ENCODE peak calls at places on chromosomes 1 and 21, in nine cellular contexts. H is AG08396; F is T-helper 2 cell treated with Interferon-gamma antibody and Interleukin-4, amounts not matched to agents 5 μg/mL and 100 μg/mL, for 36 hours; Y is AG04450; Z is Daoy; P is GM13976; N is prostate gland; W is mammary epithelial cell; X is kidney tubule cell. T is an unnamed sample.

GRCh38 chr1:236535656-236536293 is 12.0 kb downstream of the LGALS8 start:
- DNase-seq in N (no peak), Z (no peak), F (no peak), Y (no peak), X (no peak), W (no peak), H (no peak), P (no peak), T (no peak)

GRCh38 chr21:43188181-43188580 is 19.4 kb downstream of the CRYAA start:
- DNase-seq in Z (no peak), X (no peak), Y (no peak), N (no peak), W (no peak), F (no peak), P (no peak), H (no peak), T (no peak)

GRCh38 chr1:42321731-42322130 is 13.3 kb downstream of the FOXJ3 start:
- DNase-seq in X (no peak), Y (no peak), P (no peak), N (no peak), W (no peak), F (no peak), H (no peak), Z (no peak), T (no peak)

GRCh38 chr21:39180429-39181019 is 2.7 kb downstream of the PSMG1 start:
- DNase-seq in Y (no peak), X (no peak), W (no peak), F (no peak), N (no peak), H (no peak), P (no peak), Z (no peak), T (no peak)

GRCh38 chr1:62621907-62622306 is 24.6 kb downstream of the ANGPTL3 start:
- DNase-seq in Z (peak), F (peak), W (peak), Y (peak), N (no peak), H (peak), X (peak), P (peak), T (peak)

GRCh38 chr1:9846611-9847171 is 22.9 kb upstream of the CLSTN1 start:
- DNase-seq in X (no peak), F (no peak), Z (peak), N (no peak), W (no peak), P (no peak), H (no peak), Y (no peak), T (no peak)

GRCh38 chr1:44730741-44731512 is at the start of gene RNU5D-1:
- DNase-seq in P (peak), Y (peak), W (peak), X (peak), H (peak), N (peak), F (peak), Z (peak), T (peak)

GRCh38 chr1:73162576-73162975 is 880.2 kb upstream of the NEGR1 start:
- DNase-seq in Z (no peak), X (no peak), W (peak), Y (no peak), F (no peak), N (no peak), H (no peak), P (no peak), T (no peak)

GRCh38 chr1:156625436-156626078 is 6.3 kb downstream of the HAPLN2 start:
- DNase-seq in F (peak), X (peak), Z (peak), N (no peak), W (no peak), H (peak), P (peak), Y (no peak), T (peak)

GRCh38 chr21:45971487-45972352 is 9.8 kb upstream of the COL6A1 start:
- DNase-seq in P (peak), F (no peak), Y (peak), W (no peak), H (peak), N (no peak), Z (peak), X (no peak), T (peak)

GRCh38 chr1:36083635-36084501 is at the start of gene TEKT2:
- DNase-seq in F (no peak), P (peak), Z (peak), H (peak), Y (no peak), W (no peak), N (no peak), X (peak), T (peak)

GRCh38 chr21:35796834-35797233 is 263.5 kb downstream of the SETD4 start:
- DNase-seq in N (no peak), P (no peak), Y (no peak), F (no peak), Z (no peak), H (no peak), W (peak), X (no peak), T (no peak)

GRCh38 chr1:37846634-37847339 is 12.6 kb downstream of the MTF1 start:
- DNase-seq in Y (no peak), W (no peak), N (no peak), Z (no peak), P (no peak), X (no peak), F (no peak), H (no peak), T (no peak)

GRCh38 chr1:29569971-29570634 is 333.8 kb downstream of the PTPRU start:
- DNase-seq in F (no peak), N (no peak), P (no peak), Z (peak), X (peak), H (peak), W (peak), Y (peak), T (no peak)

GRCh38 chr1:205497351-205497750 is 7.1 kb upstream of the CDK18 start:
- DNase-seq in Z (no peak), H (no peak), N (no peak), P (no peak), W (no peak), Y (no peak), X (no peak), F (no peak), T (no peak)

GRCh38 chr1:46530791-46531409 is 20.5 kb downstream of the KNCN start:
- DNase-seq in X (no peak), H (no peak), W (no peak), N (no peak), P (no peak), Z (no peak), F (no peak), Y (no peak), T (no peak)

GRCh38 chr1:93814795-93815737 is 63.9 kb downstream of the DNTTIP2 start:
- DNase-seq in F (no peak), Y (no peak), P (no peak), Z (peak), W (no peak), N (no peak), H (no peak), X (no peak), T (no peak)

GRCh38 chr1:83067954-83068353 is 931.0 kb downstream of the TTLL7 start:
- DNase-seq in H (no peak), W (no peak), Y (no peak), F (no peak), X (no peak), Z (no peak), P (no peak), N (no peak), T (no peak)

GRCh38 chr1:9119745-9120144 is 9.2 kb downstream of the GPR157 start:
- DNase-seq in W (no peak), Y (no peak), F (no peak), N (no peak), P (peak), Z (no peak), X (no peak), H (no peak), T (no peak)

GRCh38 chr1:106290805-106291537 is 765.5 kb upstream of the PRMT6 start:
- DNase-seq in N (no peak), Z (no peak), X (no peak), H (no peak), F (no peak), Y (no peak), P (no peak), W (no peak), T (no peak)

GRCh38 chr1:155001688-155002474 is 721 bp upstream of the ZBTB7B start:
- DNase-seq in F (peak), W (peak), H (peak), Z (peak), N (peak), X (peak), Y (peak), P (peak), T (peak)

GRCh38 chr1:15483971-15484370 is 8.1 kb downstream of the CELA2B start:
- DNase-seq in H (no peak), F (no peak), Z (no peak), Y (no peak), P (no peak), X (no peak), W (no peak), N (no peak), T (no peak)

GRCh38 chr21:44296103-44296519 is 3.7 kb upstream of the PFKL start:
- DNase-seq in X (no peak), H (no peak), N (no peak), Z (no peak), Y (no peak), F (no peak), W (no peak), P (no peak), T (no peak)